ENCODE peak calls at places on chromosomes 16 and 17, in eight cellular contexts. C is fibroblast of the aortic adventitia; T is spleen; W is EL; A is NCI-H1417 treated with DMSO at 0.1 percent for 48 hours; L is right lobe of liver; I is IMR-90; G is activated CD4-positive, alpha-beta T cell treated with anti-CD3 and anti-CD28 coated beads for 36 hours. J is an unnamed sample.

GRCh38 chr16:56279132-56279531 is 87.8 kb downstream of the GNAO1 start:
- DNase-seq in L (no peak), T (peak), W (no peak), C (no peak), I (no peak), A (no peak), G (peak), J (no peak)

GRCh38 chr17:3761918-3762380 is 38.2 kb downstream of the HASPIN start:
- DNase-seq in I (no peak), W (no peak), L (no peak), G (no peak), A (no peak), T (no peak), C (no peak), J (no peak)

GRCh38 chr17:49822829-49823228 is 25.0 kb downstream of the TAC4 start:
- DNase-seq in W (no peak), G (no peak), C (peak), A (no peak), T (no peak), L (no peak), I (peak), J (no peak)

GRCh38 chr16:58022601-58023371 is 2.8 kb upstream of the MMP15 start:
- DNase-seq in A (peak), W (peak), C (peak), T (peak), L (peak), G (no peak), I (peak), J (peak)

GRCh38 chr17:5608696-5609095 is 24.4 kb upstream of the NLRP1 start:
- DNase-seq in C (peak), A (no peak), I (no peak), T (no peak), W (no peak), G (no peak), L (no peak), J (no peak)

GRCh38 chr17:2064980-2065785 is 10.3 kb downstream of the HIC1 start:
- DNase-seq in I (peak), C (peak), T (peak), A (no peak), G (peak), L (no peak), W (peak), J (peak)

GRCh38 chr16:89670496-89671431 is 13.1 kb downstream of the SPATA33 start:
- DNase-seq in W (peak), T (no peak), L (no peak), I (peak), C (peak), G (no peak), A (no peak), J (no peak)

GRCh38 chr16:30065943-30066881 is 652 bp downstream of the ALDOA start:
- DNase-seq in A (no peak), W (peak), T (no peak), C (peak), I (peak), G (peak), L (peak), J (no peak)

GRCh38 chr17:835263-835662 is 53.1 kb downstream of the MRM3 start:
- DNase-seq in W (peak), L (no peak), C (peak), T (no peak), A (no peak), I (peak), G (no peak), J (no peak)

GRCh38 chr17:1762906-1763829 is 1.3 kb downstream of the SERPINF1 start:
- DNase-seq in C (peak), W (peak), T (no peak), G (peak), A (no peak), I (peak), L (peak), J (no peak)

GRCh38 chr17:15917021-15917438 is 27.9 kb upstream of the ADORA2B start:
- DNase-seq in I (no peak), W (no peak), T (no peak), A (no peak), C (no peak), L (no peak), G (no peak), J (no peak)

GRCh38 chr17:973053-973452 is 6.5 kb downstream of the NXN start:
- DNase-seq in C (no peak), I (no peak), T (no peak), W (no peak), A (no peak), G (no peak), L (no peak), J (peak)

GRCh38 chr16:86363057-86363490 is 147.3 kb upstream of the FOXF1 start:
- DNase-seq in C (peak), W (peak), A (no peak), T (no peak), G (no peak), I (peak), L (no peak), J (no peak)

GRCh38 chr17:74008196-74008595 is 195.3 kb upstream of the RPL38 start:
- DNase-seq in W (no peak), G (peak), A (no peak), I (no peak), T (no peak), L (no peak), C (no peak), J (no peak)

GRCh38 chr17:66580178-66580577 is 254.7 kb upstream of the CACNG5 start:
- DNase-seq in I (peak), W (peak), L (peak), T (no peak), C (peak), G (no peak), A (no peak), J (peak)

GRCh38 chr16:11372924-11373306 is 27.7 kb downstream of the RMI2 start:
- DNase-seq in W (no peak), C (no peak), L (no peak), I (no peak), G (no peak), T (peak), A (no peak), J (peak)

GRCh38 chr16:29807426-29808218 is 1.3 kb downstream of the MAZ start:
- DNase-seq in T (peak), C (peak), G (peak), A (no peak), I (peak), W (peak), L (peak), J (peak)

GRCh38 chr16:84699147-84699711 is 571 bp upstream of the USP10 start:
- DNase-seq in I (no peak), T (no peak), L (no peak), C (no peak), W (peak), G (peak), A (no peak), J (no peak)

GRCh38 chr17:49969134-49969759 is at the start of gene DLX4:
- DNase-seq in I (no peak), T (no peak), G (peak), W (no peak), A (no peak), L (no peak), C (no peak), J (peak)